ENCODE peak calls at places on chromosomes 2 and 18, in ten cellular contexts. I is heart left ventricle, D is stomach, B is A549, F is spleen, T is HepG2, N is H1, V is transverse colon, X is vagina, W is IMR-90. H is an unnamed sample.
A peak's percentile ranks its signal among the peaks of the same experiment; 100 is the strongest.

GRCh38 chr2:231308631-231309414 is 86.7 kb upstream of the B3GNT7 start:
- DNase-seq in W (peak; percentile 48), F (no peak), B (peak; percentile 80), D (no peak), V (no peak), T (no peak), N (no peak), I (no peak), X (no peak), H (no peak)

GRCh38 chr18:37902344-37902743 is 336.7 kb upstream of the CELF4 start:
- DNase-seq in X (no peak), W (no peak), V (no peak), N (no peak), B (no peak), I (no peak), D (no peak), F (no peak), T (no peak), H (no peak)

GRCh38 chr2:43158259-43158880 is 68.0 kb downstream of the ZFP36L2 start:
- DNase-seq in T (peak; percentile 74), X (no peak), N (no peak), I (peak; percentile 57), F (peak; percentile 92), B (peak; percentile 88), W (peak; percentile 75), D (peak; percentile 87), V (peak; percentile 85), H (peak; percentile 86)

GRCh38 chr2:60555066-60555793 is 1.8 kb upstream of the BCL11A start:
- DNase-seq in T (peak; percentile 52), F (peak; percentile 91), X (no peak), D (peak; percentile 72), W (peak; percentile 70), N (peak; percentile 77), V (peak; percentile 80), I (peak; percentile 58), B (peak; percentile 64), H (peak; percentile 62)

GRCh38 chr2:207828361-207829057 is 58.8 kb upstream of the FZD5 start:
- DNase-seq in I (no peak), W (peak; percentile 20), F (no peak), N (no peak), T (peak; percentile 98), B (no peak), V (no peak), X (no peak), D (peak; percentile 43), H (peak; percentile 59)

GRCh38 chr2:41869542-41870256 is 178.1 kb upstream of the PKDCC start:
- DNase-seq in N (peak; percentile 93), B (peak; percentile 75), W (peak; percentile 55), V (peak; percentile 83), I (peak; percentile 75), D (peak; percentile 72), T (peak; percentile 59), F (peak; percentile 88), X (no peak), H (peak; percentile 75)

GRCh38 chr2:32168513-32168912 is 2.8 kb downstream of the SLC30A6 start:
- DNase-seq in T (no peak), B (no peak), N (no peak), I (no peak), W (no peak), V (no peak), D (no peak), F (no peak), X (no peak), H (no peak)

GRCh38 chr2:233794128-233794658 is 16.1 kb downstream of the MROH2A start:
- DNase-seq in X (peak; percentile 84), I (no peak), T (no peak), F (peak; percentile 64), D (peak; percentile 24), V (no peak), B (no peak), W (no peak), N (peak; percentile 10), H (no peak)

GRCh38 chr2:4358855-4359254 is 655.5 kb downstream of the DCDC2C start:
- DNase-seq in N (no peak), X (no peak), V (no peak), W (no peak), B (no peak), D (no peak), I (no peak), T (no peak), F (no peak), H (no peak)

GRCh38 chr2:102758433-102758832 is 3.4 kb upstream of the TMEM182 start:
- DNase-seq in B (no peak), D (no peak), F (no peak), I (no peak), N (no peak), W (no peak), V (no peak), T (no peak), X (no peak), H (no peak)

GRCh38 chr2:160271166-160272086 is 71.4 kb upstream of the ITGB6 start:
- DNase-seq in W (no peak), I (peak; percentile 27), X (no peak), N (no peak), T (no peak), B (no peak), V (no peak), F (no peak), D (no peak), H (no peak)

GRCh38 chr18:8339958-8340357 is 269.3 kb upstream of the RAB12 start:
- DNase-seq in N (no peak), F (no peak), T (no peak), D (no peak), I (peak; percentile 24), V (no peak), X (no peak), W (no peak), B (no peak), H (no peak)

GRCh38 chr2:174259981-174260380 is 11.6 kb upstream of the OLA1 start:
- DNase-seq in X (no peak), F (no peak), W (peak; percentile 85), T (no peak), I (no peak), N (no peak), B (no peak), V (no peak), D (no peak), H (no peak)

GRCh38 chr2:128377071-128377910 is 58.6 kb upstream of the HS6ST1 start:
- DNase-seq in V (peak; percentile 4), N (peak; percentile 40), T (no peak), W (no peak), X (peak; percentile 94), I (peak; percentile 11), F (peak; percentile 73), D (peak; percentile 17), B (no peak), H (no peak)

DNA sequence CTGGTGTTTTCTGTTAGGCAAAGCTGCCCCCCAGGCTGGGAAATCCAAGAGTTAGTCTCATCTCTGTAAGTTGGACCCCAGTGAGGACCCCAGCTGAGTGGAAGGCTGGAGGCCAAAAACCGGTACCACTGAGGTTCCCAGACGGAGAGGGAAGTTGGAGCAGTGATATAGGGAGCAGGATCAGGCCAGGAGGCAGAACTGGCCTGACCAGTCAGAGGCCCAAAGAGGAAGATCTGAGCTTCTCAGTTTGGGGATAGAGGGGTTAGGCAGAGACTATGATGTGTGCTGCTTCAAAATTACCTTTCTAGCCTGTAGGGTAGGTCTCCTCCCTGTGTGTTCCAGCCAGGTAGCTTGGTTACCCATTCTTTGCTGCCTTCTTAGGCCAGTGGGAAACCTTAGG is 4.6 kb upstream of the RNF181 start:
- DNase-seq in X (no peak), I (no peak), T (no peak), B (no peak), W (no peak), N (no peak), D (no peak), F (no peak), V (no peak), H (no peak)
- TF ChIP-seq POLR2A in X (no peak), I (no peak), T (no peak), B (no peak), W (no peak), N (no peak), D (no peak), F (no peak), V (no peak), H (no peak)

DNA sequence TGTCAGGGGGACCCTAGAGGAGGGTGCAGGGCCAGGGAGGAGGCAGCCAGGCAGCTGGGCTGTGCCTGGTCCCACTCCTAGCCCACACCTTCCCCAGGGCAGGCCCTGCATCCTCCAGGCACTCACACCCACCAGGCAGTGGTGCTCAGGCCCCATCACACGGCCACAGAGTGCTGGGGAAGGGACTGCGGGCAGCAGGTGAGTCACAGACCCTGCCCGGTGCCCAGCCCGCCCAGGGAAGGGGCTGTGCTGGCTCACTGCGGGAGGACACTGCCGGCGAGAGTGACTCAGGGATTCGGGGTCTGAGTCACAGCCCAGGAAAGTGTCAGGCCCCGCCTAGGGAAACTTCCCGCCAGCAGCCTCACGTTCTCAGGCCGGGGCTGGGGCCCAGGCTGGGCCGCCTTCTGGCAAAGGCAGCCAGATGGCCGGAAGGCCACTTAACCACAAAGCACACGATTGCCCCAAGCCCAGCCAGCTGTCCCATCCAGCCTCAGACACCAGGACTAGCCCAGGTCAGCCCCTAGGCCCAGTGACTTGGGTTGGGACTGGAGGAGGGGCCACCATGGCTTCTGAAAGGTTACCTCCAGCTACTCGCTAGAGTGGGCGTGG is 42.2 kb downstream of the BIN1 start:
- DNase-seq in X (no peak), W (peak; percentile 97), B (peak; percentile 95), F (peak; percentile 91), D (peak; percentile 85), N (no peak), V (peak; percentile 85), I (peak; percentile 84), T (peak; percentile 83), H (peak; percentile 66)
- H3K4me3 ChIP-seq in X (no peak overlapping the region), W (no peak overlapping the region), B (no peak overlapping the region), F (no peak overlapping the region), D (no peak overlapping the region), N (no peak overlapping the region), V (no peak overlapping the region), I (peak overlapping the region; percentile 18), T (no peak overlapping the region), H (no peak overlapping the region)

GRCh38 chr2:237864030-237864931 is 4.9 kb downstream of the RAMP1 start:
- DNase-seq in F (peak; percentile 63), T (no peak), B (no peak), X (peak; percentile 92), V (no peak), N (peak; percentile 46), D (no peak), W (no peak), I (no peak), H (no peak)
- H3K9me3 ChIP-seq in F (no peaks in the 10 kb centered on the region), T (no peaks in the 10 kb centered on the region), B (no peaks in the 10 kb centered on the region), X (no peaks in the 10 kb centered on the region), V (no peaks in the 10 kb centered on the region), N (no peaks in the 10 kb centered on the region), D (no peaks in the 10 kb centered on the region), W (no peaks in the 10 kb centered on the region), I (no peaks in the 10 kb centered on the region), H (no peaks in the 10 kb centered on the region)

GRCh38 chr2:132896073-132896472 is 226.1 kb upstream of the LYPD1 start:
- DNase-seq in N (no peak), B (no peak), X (no peak), D (no peak), V (no peak), F (no peak), I (no peak), T (no peak), W (no peak), H (no peak)

GRCh38 chr2:132902626-132903025 is 232.6 kb upstream of the LYPD1 start:
- DNase-seq in I (no peak), B (no peak), V (no peak), F (no peak), D (no peak), N (no peak), W (no peak), T (no peak), X (no peak), H (no peak)

DNA sequence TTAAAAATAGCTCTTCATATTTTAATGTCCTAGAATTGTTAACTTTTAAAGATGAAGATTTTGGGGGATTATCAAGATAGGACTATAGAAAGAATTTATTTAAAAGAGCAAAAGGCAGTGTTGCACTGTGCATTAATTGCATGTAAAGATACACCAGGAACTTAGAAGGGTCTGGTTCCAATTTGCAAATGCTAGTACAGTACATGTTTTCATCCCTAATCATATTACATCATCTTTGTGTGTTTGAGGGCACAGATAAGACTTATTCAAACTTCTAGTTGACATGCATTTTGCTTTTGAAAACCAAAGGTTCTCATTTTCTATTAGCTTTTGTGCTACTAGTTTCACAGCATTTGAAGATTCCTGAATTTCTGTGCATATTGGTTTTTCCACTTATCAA is 231.7 kb upstream of the LYPD1 start:
- DNase-seq in W (peak; percentile 29), X (no peak), V (no peak), D (no peak), I (no peak), F (no peak), B (no peak), N (no peak), T (no peak), H (no peak)
- TF ChIP-seq POLR2A in W (no peak), X (no peak), V (no peak), D (no peak), I (no peak), F (no peak), B (no peak), N (no peak), T (no peak), H (no peak)